ENCODE peak calls at places on chromosomes 4 and X, in four cellular contexts. E is neuronal stem cell, H is upper lobe of left lung, G is psoas muscle. X is an unnamed sample.
A peak's percentile ranks its signal among the peaks of the same experiment; 100 is the strongest.

GRCh38 chr4:176924238-176924637 is 131.5 kb upstream of the VEGFC start:
- DNase-seq in E (no peak), H (no peak), G (no peak), X (no peak)

GRCh38 chr4:118337954-118338353 is 14.8 kb downstream of the PRSS12 start:
- DNase-seq in E (no peak), H (no peak), G (no peak), X (no peak)

GRCh38 chrX:68995780-68996551 is 167.1 kb downstream of the EFNB1 start:
- DNase-seq in E (no peak), H (peak; percentile 33), G (peak; percentile 65), X (peak; percentile 93)

GRCh38 chr4:119286377-119287002 is 35.4 kb downstream of the FABP2 start:
- DNase-seq in E (peak; percentile 2), H (no peak), G (no peak), X (no peak)

GRCh38 chr4:120554086-120554485 is 368.4 kb downstream of the PRDM5 start:
- DNase-seq in E (no peak), H (no peak), G (no peak), X (no peak)

GRCh38 chrX:107684956-107685385 is 56.7 kb downstream of the PRPS1 start:
- DNase-seq in E (no peak), H (no peak), G (peak; percentile 85), X (peak; percentile 93)

GRCh38 chrX:153638436-153639176 is 8.4 kb upstream of the DUSP9 start:
- DNase-seq in E (no peak), H (peak; percentile 32), G (peak; percentile 32), X (no peak)

GRCh38 chr4:177265729-177266128 is 43.9 kb upstream of the NEIL3 start:
- DNase-seq in E (no peak), H (no peak), G (no peak), X (no peak)

GRCh38 chr4:3362431-3363287 is 69.8 kb downstream of the RGS12 start:
- DNase-seq in E (no peak), H (no peak), G (no peak), X (peak; percentile 49)

GRCh38 chr4:20764353-20764752 is 64.1 kb downstream of the PACRGL start:
- DNase-seq in E (no peak), H (no peak), G (no peak), X (no peak)

GRCh38 chr4:143375326-143376073 is 38.8 kb downstream of the GAB1 start:
- DNase-seq in E (no peak), H (no peak), G (peak; percentile 63), X (no peak)

GRCh38 chr4:73172166-73172565 is 86.4 kb downstream of the ANKRD17 start:
- DNase-seq in E (no peak), H (no peak), G (no peak), X (no peak)

GRCh38 chr4:20279381-20279780 is 27.7 kb downstream of the SLIT2 start:
- DNase-seq in E (no peak), H (no peak), G (no peak), X (no peak)

GRCh38 chr4:94406668-94407437 is 44.9 kb upstream of the PDLIM5 start:
- DNase-seq in E (peak; percentile 61), H (no peak), G (peak; percentile 63), X (no peak)

GRCh38 chrX:41621236-41621651 is 67.5 kb upstream of the GPR34 start:
- DNase-seq in E (no peak), H (no peak), G (no peak), X (no peak)

GRCh38 chr4:151882072-151882803 is 121.4 kb upstream of the GATB start:
- DNase-seq in E (no peak), H (no peak), G (no peak), X (no peak)

GRCh38 chr4:188432328-188432727 is 293.1 kb downstream of the TRIML1 start:
- DNase-seq in E (no peak), H (no peak), G (no peak), X (no peak)

GRCh38 chr4:48030470-48030869 is 13.9 kb downstream of the NIPAL1 start:
- DNase-seq in E (no peak), H (no peak), G (no peak), X (no peak)

GRCh38 chr4:113288691-113289090 is 239.2 kb downstream of the ANK2 start:
- DNase-seq in E (no peak), H (no peak), G (no peak), X (no peak)

GRCh38 chrX:20218809-20219505 is 47.8 kb downstream of the RPS6KA3 start:
- DNase-seq in E (no peak), H (no peak), G (no peak), X (no peak)

GRCh38 chr4:139282375-139283075 is 2.5 kb upstream of the MGARP start:
- DNase-seq in E (no peak), H (no peak), G (no peak), X (no peak)

GRCh38 chr4:6449335-6449734 is 23.1 kb downstream of the PPP2R2C start:
- DNase-seq in E (no peak), H (no peak), G (no peak), X (no peak)

GRCh38 chrX:109732780-109733657 is at the start of gene ACSL4:
- DNase-seq in E (peak; percentile 73), H (peak; percentile 98), G (peak; percentile 94), X (peak; percentile 90)

GRCh38 chr4:84958434-84958833 is 8.1 kb downstream of the WDFY3 start:
- DNase-seq in E (no peak), H (no peak), G (no peak), X (no peak)

GRCh38 chr4:6367313-6367945 is 97.8 kb downstream of the WFS1 start:
- DNase-seq in E (no peak), H (no peak), G (no peak), X (no peak)

GRCh38 chrX:15911729-15912550 is 57.3 kb upstream of the AP1S2 start:
- DNase-seq in E (no peak), H (no peak), G (no peak), X (no peak)

GRCh38 chrX:18856645-18856997 is 127.3 kb downstream of the PHKA2 start:
- DNase-seq in E (no peak), H (no peak), G (no peak), X (no peak)

GRCh38 chr4:39539026-39539690 is 11.9 kb upstream of the UGDH start:
- DNase-seq in E (no peak), H (no peak), G (no peak), X (no peak)

GRCh38 chr4:38510201-38510600 is 153.8 kb upstream of the KLF3 start:
- DNase-seq in E (no peak), H (no peak), G (no peak), X (no peak)

GRCh38 chr4:112213091-112213490 is 18.5 kb upstream of the AP1AR start:
- DNase-seq in E (no peak), H (no peak), G (no peak), X (no peak)

GRCh38 chr4:93810340-93810992 is 18.1 kb upstream of the ATOH1 start:
- DNase-seq in E (no peak), H (no peak), G (no peak), X (no peak)

GRCh38 chr4:142141201-142141600 is 504.8 kb downstream of the IL15 start:
- DNase-seq in E (no peak), H (no peak), G (no peak), X (no peak)

GRCh38 chr4:10552591-10553280 is 95.5 kb upstream of the ZNF518B start:
- DNase-seq in E (no peak), H (no peak), G (no peak), X (no peak)

GRCh38 chrX:45449982-45450381 is 249.3 kb upstream of the DIPK2B start:
- DNase-seq in E (no peak), H (no peak), G (no peak), X (no peak)

GRCh38 chrX:40877869-40878268 is 142.5 kb upstream of the MED14 start:
- DNase-seq in E (no peak), H (no peak), G (no peak), X (no peak)

DNA sequence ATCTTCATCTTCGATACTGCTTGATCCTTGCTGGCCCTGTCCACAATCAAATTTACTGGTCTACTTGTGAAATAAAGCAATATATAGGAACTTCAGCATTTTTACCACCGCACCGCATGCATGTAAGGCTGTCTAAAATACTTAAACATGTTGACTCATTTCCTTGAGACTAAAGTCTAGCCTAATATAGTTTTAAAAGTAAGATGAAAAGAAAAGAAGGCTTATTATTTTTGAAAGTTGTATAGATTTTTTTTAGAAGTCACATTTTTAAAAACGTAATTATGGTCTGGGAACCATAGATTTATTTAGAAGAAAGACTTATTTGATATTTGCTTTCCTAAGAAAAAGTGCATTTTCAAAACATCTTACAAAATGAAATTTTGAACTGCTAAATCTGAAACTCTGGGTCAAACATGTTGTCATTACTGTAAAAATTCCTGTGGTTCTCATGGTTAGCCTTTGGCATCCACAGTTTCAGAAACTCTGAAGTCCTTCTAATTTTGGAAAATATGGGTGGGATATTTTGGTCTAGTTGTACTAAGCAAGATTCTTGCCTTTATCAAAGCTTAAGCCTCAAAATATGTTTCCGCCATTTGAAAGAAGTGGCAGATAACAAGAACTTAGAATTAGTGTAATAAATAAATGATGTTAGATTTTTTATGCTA is 423.5 kb upstream of the CTSO start:
- DNase-seq in E (no peak), H (no peak), G (no peak), X (no peak)
- H3K27ac ChIP-seq in E (no peak overlapping the region), H (no peak overlapping the region), G (no peak overlapping the region), X (no peak overlapping the region)

DNA sequence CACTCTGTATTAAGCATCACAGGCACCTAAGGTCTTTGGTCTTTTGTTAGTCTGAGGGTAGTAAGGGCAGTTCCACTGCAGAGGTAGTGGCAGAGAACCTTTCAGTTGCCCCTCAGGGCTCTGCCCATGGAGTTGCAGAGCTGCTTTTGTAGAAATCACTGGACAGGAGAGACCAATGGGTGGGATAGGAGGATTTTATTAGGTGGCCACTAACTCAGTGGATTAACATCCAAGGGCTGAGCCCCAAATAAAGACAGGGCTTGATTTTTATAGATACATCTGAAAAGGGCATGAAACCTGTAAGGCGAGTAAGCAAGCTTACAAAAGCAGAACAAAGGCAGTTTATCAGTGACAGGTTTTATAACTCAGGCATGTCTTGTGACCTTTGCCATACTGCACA is 1035.4 kb downstream of the SH3BGRL start:
- DNase-seq in E (no peak), H (no peak), G (no peak), X (no peak)
- H3K9me3 ChIP-seq in E (no peaks in the 10 kb centered on the region), H (no peaks in the 10 kb centered on the region), G (no peaks in the 10 kb centered on the region), X (no peaks in the 10 kb centered on the region)

GRCh38 chr4:1019726-1020470 is 8.5 kb downstream of the FGFRL1 start:
- DNase-seq in E (no peak), H (peak; percentile 59), G (no peak), X (no peak)
- H3K4me1 ChIP-seq in E (peaks cover 38% of the 10 kb centered on the region), H (no peaks in the 10 kb centered on the region), G (no peaks in the 10 kb centered on the region), X (no peaks in the 10 kb centered on the region)

GRCh38 chr4:101367201-101367600 is 19.9 kb upstream of the PPP3CA start:
- DNase-seq in E (no peak), H (no peak), G (no peak), X (no peak)

GRCh38 chr4:101370663-101371210 is 23.4 kb upstream of the PPP3CA start:
- DNase-seq in E (no peak), H (no peak), G (no peak), X (no peak)

DNA sequence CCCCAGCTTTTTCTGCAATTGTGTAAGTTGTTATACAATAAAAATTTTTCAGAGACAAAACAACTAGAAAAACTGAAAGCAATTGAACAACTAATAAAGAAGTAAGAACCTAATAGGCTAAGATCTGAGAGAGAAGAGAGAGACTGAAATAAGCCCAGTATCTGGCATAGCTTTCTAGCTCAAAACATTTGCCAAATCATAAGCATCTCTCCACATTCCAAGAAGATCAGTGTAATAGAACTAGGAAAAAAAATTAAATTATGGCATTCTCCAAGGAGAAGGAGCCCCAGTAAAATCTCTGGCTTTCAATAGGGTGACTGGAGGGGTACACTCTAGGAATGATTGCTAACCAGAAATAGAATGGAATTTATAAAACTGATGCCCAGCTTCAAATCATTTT is 19.0 kb upstream of the PPP3CA start:
- DNase-seq in E (no peak), H (no peak), G (no peak), X (no peak)
- H3K27ac ChIP-seq in E (no peak overlapping the region), H (no peak overlapping the region), G (no peak overlapping the region), X (no peak overlapping the region)

X was measured in vagina.